ENCODE peak calls at places on chromosomes 2 and 18, in seven cellular contexts. One of them, this sample, is unnamed.

GRCh38 chr2:189221811-189222210 is 42.2 kb upstream of the COL5A2 start:
- DNase-seq in fibroblast of lung: peak
- DNase-seq in activated CD4-positive, alpha-beta T cell treated with anti-CD3 and anti-CD28 coated beads, Interleukin-2, amount 10 ng/mL, durations not matched to agents 7 days and 5 days: no peak
- DNase-seq in foreskin fibroblast: peak
- DNase-seq in effector memory CD4-positive, alpha-beta T cell: no peak
- DNase-seq in NCI-H2171 treated with DMSO at 0.1 percent for 48 hours: no peak
- DNase-seq in NCI-H748 treated with DMSO at 0.1 percent for 48 hours: no peak
- DNase-seq in this sample: no peak

GRCh38 chr18:47287911-47288635 is 36.6 kb upstream of the SKOR2 start:
- DNase-seq in NCI-H2171 treated with DMSO at 0.1 percent for 48 hours: no peak
- DNase-seq in activated CD4-positive, alpha-beta T cell treated with anti-CD3 and anti-CD28 coated beads, Interleukin-2, amount 10 ng/mL, durations not matched to agents 7 days and 5 days: no peak
- DNase-seq in NCI-H748 treated with DMSO at 0.1 percent for 48 hours: no peak
- DNase-seq in effector memory CD4-positive, alpha-beta T cell: no peak
- DNase-seq in foreskin fibroblast: no peak
- DNase-seq in fibroblast of lung: no peak
- DNase-seq in this sample: peak

GRCh38 chr2:118509319-118510016 is 338.0 kb downstream of the EN1 start:
- DNase-seq in NCI-H2171 treated with DMSO at 0.1 percent for 48 hours: no peak
- DNase-seq in foreskin fibroblast: no peak
- DNase-seq in NCI-H748 treated with DMSO at 0.1 percent for 48 hours: no peak
- DNase-seq in fibroblast of lung: no peak
- DNase-seq in activated CD4-positive, alpha-beta T cell treated with anti-CD3 and anti-CD28 coated beads, Interleukin-2, amount 10 ng/mL, durations not matched to agents 7 days and 5 days: no peak
- DNase-seq in effector memory CD4-positive, alpha-beta T cell: no peak
- DNase-seq in this sample: peak

GRCh38 chr2:112579280-112579679 is 5.1 kb upstream of the CHCHD5 start:
- DNase-seq in activated CD4-positive, alpha-beta T cell treated with anti-CD3 and anti-CD28 coated beads, Interleukin-2, amount 10 ng/mL, durations not matched to agents 7 days and 5 days: no peak
- DNase-seq in fibroblast of lung: peak
- DNase-seq in NCI-H748 treated with DMSO at 0.1 percent for 48 hours: no peak
- DNase-seq in foreskin fibroblast: peak
- DNase-seq in NCI-H2171 treated with DMSO at 0.1 percent for 48 hours: no peak
- DNase-seq in effector memory CD4-positive, alpha-beta T cell: no peak
- DNase-seq in this sample: no peak

GRCh38 chr2:120875431-120875830 is 139.8 kb downstream of the GLI2 start:
- DNase-seq in NCI-H748 treated with DMSO at 0.1 percent for 48 hours: no peak
- DNase-seq in foreskin fibroblast: no peak
- DNase-seq in fibroblast of lung: no peak
- DNase-seq in NCI-H2171 treated with DMSO at 0.1 percent for 48 hours: peak
- DNase-seq in activated CD4-positive, alpha-beta T cell treated with anti-CD3 and anti-CD28 coated beads, Interleukin-2, amount 10 ng/mL, durations not matched to agents 7 days and 5 days: no peak
- DNase-seq in effector memory CD4-positive, alpha-beta T cell: no peak
- DNase-seq in this sample: peak

GRCh38 chr2:197839327-197839726 is 34.9 kb downstream of the PLCL1 start:
- DNase-seq in fibroblast of lung: no peak
- DNase-seq in effector memory CD4-positive, alpha-beta T cell: no peak
- DNase-seq in NCI-H2171 treated with DMSO at 0.1 percent for 48 hours: no peak
- DNase-seq in activated CD4-positive, alpha-beta T cell treated with anti-CD3 and anti-CD28 coated beads, Interleukin-2, amount 10 ng/mL, durations not matched to agents 7 days and 5 days: no peak
- DNase-seq in NCI-H748 treated with DMSO at 0.1 percent for 48 hours: no peak
- DNase-seq in foreskin fibroblast: no peak
- DNase-seq in this sample: peak

GRCh38 chr2:8989536-8990079 is 13.9 kb downstream of the MBOAT2 start:
- DNase-seq in effector memory CD4-positive, alpha-beta T cell: no peak
- DNase-seq in NCI-H2171 treated with DMSO at 0.1 percent for 48 hours: no peak
- DNase-seq in activated CD4-positive, alpha-beta T cell treated with anti-CD3 and anti-CD28 coated beads, Interleukin-2, amount 10 ng/mL, durations not matched to agents 7 days and 5 days: no peak
- DNase-seq in fibroblast of lung: peak
- DNase-seq in NCI-H748 treated with DMSO at 0.1 percent for 48 hours: no peak
- DNase-seq in foreskin fibroblast: no peak
- DNase-seq in this sample: no peak

GRCh38 chr18:79823120-79823519 is 25.4 kb downstream of the KCNG2 start:
- DNase-seq in activated CD4-positive, alpha-beta T cell treated with anti-CD3 and anti-CD28 coated beads, Interleukin-2, amount 10 ng/mL, durations not matched to agents 7 days and 5 days: no peak
- DNase-seq in fibroblast of lung: no peak
- DNase-seq in NCI-H2171 treated with DMSO at 0.1 percent for 48 hours: no peak
- DNase-seq in NCI-H748 treated with DMSO at 0.1 percent for 48 hours: no peak
- DNase-seq in effector memory CD4-positive, alpha-beta T cell: no peak
- DNase-seq in foreskin fibroblast: no peak
- DNase-seq in this sample: no peak

GRCh38 chr2:11080253-11081115 is 74.8 kb upstream of the SLC66A3 start:
- DNase-seq in effector memory CD4-positive, alpha-beta T cell: no peak
- DNase-seq in foreskin fibroblast: no peak
- DNase-seq in activated CD4-positive, alpha-beta T cell treated with anti-CD3 and anti-CD28 coated beads, Interleukin-2, amount 10 ng/mL, durations not matched to agents 7 days and 5 days: no peak
- DNase-seq in NCI-H2171 treated with DMSO at 0.1 percent for 48 hours: peak
- DNase-seq in NCI-H748 treated with DMSO at 0.1 percent for 48 hours: no peak
- DNase-seq in fibroblast of lung: no peak
- DNase-seq in this sample: no peak

GRCh38 chr2:136000502-136000901 is 15.1 kb upstream of the DARS1 start:
- DNase-seq in NCI-H2171 treated with DMSO at 0.1 percent for 48 hours: no peak
- DNase-seq in fibroblast of lung: no peak
- DNase-seq in foreskin fibroblast: no peak
- DNase-seq in activated CD4-positive, alpha-beta T cell treated with anti-CD3 and anti-CD28 coated beads, Interleukin-2, amount 10 ng/mL, durations not matched to agents 7 days and 5 days: no peak
- DNase-seq in NCI-H748 treated with DMSO at 0.1 percent for 48 hours: no peak
- DNase-seq in effector memory CD4-positive, alpha-beta T cell: no peak
- DNase-seq in this sample: peak

GRCh38 chr2:28274911-28275685 is 117.6 kb upstream of the FOSL2 start:
- DNase-seq in fibroblast of lung: peak
- DNase-seq in activated CD4-positive, alpha-beta T cell treated with anti-CD3 and anti-CD28 coated beads, Interleukin-2, amount 10 ng/mL, durations not matched to agents 7 days and 5 days: no peak
- DNase-seq in NCI-H748 treated with DMSO at 0.1 percent for 48 hours: no peak
- DNase-seq in effector memory CD4-positive, alpha-beta T cell: no peak
- DNase-seq in foreskin fibroblast: peak
- DNase-seq in NCI-H2171 treated with DMSO at 0.1 percent for 48 hours: no peak
- DNase-seq in this sample: peak

GRCh38 chr2:97770450-97770849 is 57.1 kb downstream of the ZAP70 start:
- DNase-seq in foreskin fibroblast: no peak
- DNase-seq in NCI-H748 treated with DMSO at 0.1 percent for 48 hours: no peak
- DNase-seq in activated CD4-positive, alpha-beta T cell treated with anti-CD3 and anti-CD28 coated beads, Interleukin-2, amount 10 ng/mL, durations not matched to agents 7 days and 5 days: no peak
- DNase-seq in NCI-H2171 treated with DMSO at 0.1 percent for 48 hours: no peak
- DNase-seq in effector memory CD4-positive, alpha-beta T cell: no peak
- DNase-seq in fibroblast of lung: no peak
- DNase-seq in this sample: no peak

GRCh38 chr2:28071221-28071620 is 180.7 kb downstream of the BABAM2 start:
- DNase-seq in NCI-H748 treated with DMSO at 0.1 percent for 48 hours: no peak
- DNase-seq in fibroblast of lung: no peak
- DNase-seq in foreskin fibroblast: no peak
- DNase-seq in activated CD4-positive, alpha-beta T cell treated with anti-CD3 and anti-CD28 coated beads, Interleukin-2, amount 10 ng/mL, durations not matched to agents 7 days and 5 days: no peak
- DNase-seq in effector memory CD4-positive, alpha-beta T cell: no peak
- DNase-seq in NCI-H2171 treated with DMSO at 0.1 percent for 48 hours: no peak
- DNase-seq in this sample: no peak

GRCh38 chr2:157691695-157692094 is 63.0 kb upstream of the ACVR1C start:
- DNase-seq in NCI-H2171 treated with DMSO at 0.1 percent for 48 hours: peak
- DNase-seq in foreskin fibroblast: no peak
- DNase-seq in effector memory CD4-positive, alpha-beta T cell: no peak
- DNase-seq in fibroblast of lung: no peak
- DNase-seq in NCI-H748 treated with DMSO at 0.1 percent for 48 hours: no peak
- DNase-seq in activated CD4-positive, alpha-beta T cell treated with anti-CD3 and anti-CD28 coated beads, Interleukin-2, amount 10 ng/mL, durations not matched to agents 7 days and 5 days: no peak
- DNase-seq in this sample: no peak

GRCh38 chr2:62998949-62999348 is 51.7 kb upstream of the OTX1 start:
- DNase-seq in activated CD4-positive, alpha-beta T cell treated with anti-CD3 and anti-CD28 coated beads, Interleukin-2, amount 10 ng/mL, durations not matched to agents 7 days and 5 days: no peak
- DNase-seq in effector memory CD4-positive, alpha-beta T cell: no peak
- DNase-seq in fibroblast of lung: peak
- DNase-seq in NCI-H2171 treated with DMSO at 0.1 percent for 48 hours: no peak
- DNase-seq in NCI-H748 treated with DMSO at 0.1 percent for 48 hours: no peak
- DNase-seq in foreskin fibroblast: peak
- DNase-seq in this sample: no peak

GRCh38 chr2:219551863-219552381 is 8.1 kb downstream of the TMEM198 start:
- DNase-seq in NCI-H2171 treated with DMSO at 0.1 percent for 48 hours: no peak
- DNase-seq in NCI-H748 treated with DMSO at 0.1 percent for 48 hours: peak
- DNase-seq in fibroblast of lung: no peak
- DNase-seq in foreskin fibroblast: no peak
- DNase-seq in effector memory CD4-positive, alpha-beta T cell: no peak
- DNase-seq in activated CD4-positive, alpha-beta T cell treated with anti-CD3 and anti-CD28 coated beads, Interleukin-2, amount 10 ng/mL, durations not matched to agents 7 days and 5 days: no peak
- DNase-seq in this sample: peak

GRCh38 chr2:29443086-29443485 is 327.9 kb downstream of the CLIP4 start:
- DNase-seq in foreskin fibroblast: no peak
- DNase-seq in NCI-H748 treated with DMSO at 0.1 percent for 48 hours: no peak
- DNase-seq in effector memory CD4-positive, alpha-beta T cell: no peak
- DNase-seq in fibroblast of lung: no peak
- DNase-seq in NCI-H2171 treated with DMSO at 0.1 percent for 48 hours: peak
- DNase-seq in activated CD4-positive, alpha-beta T cell treated with anti-CD3 and anti-CD28 coated beads, Interleukin-2, amount 10 ng/mL, durations not matched to agents 7 days and 5 days: no peak
- DNase-seq in this sample: peak

GRCh38 chr2:20570249-20570648 is 80.6 kb downstream of the HS1BP3 start:
- DNase-seq in effector memory CD4-positive, alpha-beta T cell: no peak
- DNase-seq in NCI-H2171 treated with DMSO at 0.1 percent for 48 hours: no peak
- DNase-seq in fibroblast of lung: no peak
- DNase-seq in NCI-H748 treated with DMSO at 0.1 percent for 48 hours: no peak
- DNase-seq in activated CD4-positive, alpha-beta T cell treated with anti-CD3 and anti-CD28 coated beads, Interleukin-2, amount 10 ng/mL, durations not matched to agents 7 days and 5 days: no peak
- DNase-seq in foreskin fibroblast: no peak
- DNase-seq in this sample: no peak

GRCh38 chr2:19746611-19747309 is 155.0 kb downstream of the TTC32 start:
- DNase-seq in activated CD4-positive, alpha-beta T cell treated with anti-CD3 and anti-CD28 coated beads, Interleukin-2, amount 10 ng/mL, durations not matched to agents 7 days and 5 days: no peak
- DNase-seq in foreskin fibroblast: no peak
- DNase-seq in effector memory CD4-positive, alpha-beta T cell: no peak
- DNase-seq in NCI-H2171 treated with DMSO at 0.1 percent for 48 hours: no peak
- DNase-seq in fibroblast of lung: no peak
- DNase-seq in NCI-H748 treated with DMSO at 0.1 percent for 48 hours: no peak
- DNase-seq in this sample: peak

GRCh38 chr2:118295592-118296390 is 207.5 kb downstream of the INSIG2 start:
- DNase-seq in activated CD4-positive, alpha-beta T cell treated with anti-CD3 and anti-CD28 coated beads, Interleukin-2, amount 10 ng/mL, durations not matched to agents 7 days and 5 days: no peak
- DNase-seq in fibroblast of lung: no peak
- DNase-seq in NCI-H2171 treated with DMSO at 0.1 percent for 48 hours: no peak
- DNase-seq in effector memory CD4-positive, alpha-beta T cell: no peak
- DNase-seq in NCI-H748 treated with DMSO at 0.1 percent for 48 hours: no peak
- DNase-seq in foreskin fibroblast: no peak
- DNase-seq in this sample: no peak

GRCh38 chr2:78979380-78980238 is 45.9 kb upstream of the REG3G start:
- DNase-seq in activated CD4-positive, alpha-beta T cell treated with anti-CD3 and anti-CD28 coated beads, Interleukin-2, amount 10 ng/mL, durations not matched to agents 7 days and 5 days: peak
- DNase-seq in effector memory CD4-positive, alpha-beta T cell: no peak
- DNase-seq in NCI-H748 treated with DMSO at 0.1 percent for 48 hours: peak
- DNase-seq in fibroblast of lung: no peak
- DNase-seq in foreskin fibroblast: no peak
- DNase-seq in NCI-H2171 treated with DMSO at 0.1 percent for 48 hours: peak
- DNase-seq in this sample: peak

GRCh38 chr2:85794491-85795121 is 40.8 kb downstream of the ATOH8 start:
- DNase-seq in fibroblast of lung: no peak
- DNase-seq in foreskin fibroblast: no peak
- DNase-seq in effector memory CD4-positive, alpha-beta T cell: no peak
- DNase-seq in NCI-H748 treated with DMSO at 0.1 percent for 48 hours: no peak
- DNase-seq in activated CD4-positive, alpha-beta T cell treated with anti-CD3 and anti-CD28 coated beads, Interleukin-2, amount 10 ng/mL, durations not matched to agents 7 days and 5 days: no peak
- DNase-seq in NCI-H2171 treated with DMSO at 0.1 percent for 48 hours: peak
- DNase-seq in this sample: peak

GRCh38 chr2:137865954-137866540 is 98.2 kb upstream of the HNMT start:
- DNase-seq in foreskin fibroblast: peak
- DNase-seq in effector memory CD4-positive, alpha-beta T cell: no peak
- DNase-seq in fibroblast of lung: peak
- DNase-seq in NCI-H2171 treated with DMSO at 0.1 percent for 48 hours: peak
- DNase-seq in activated CD4-positive, alpha-beta T cell treated with anti-CD3 and anti-CD28 coated beads, Interleukin-2, amount 10 ng/mL, durations not matched to agents 7 days and 5 days: peak
- DNase-seq in NCI-H748 treated with DMSO at 0.1 percent for 48 hours: peak
- DNase-seq in this sample: peak

GRCh38 chr2:203412555-203413331 is 84.5 kb downstream of the ABI2 start:
- DNase-seq in NCI-H748 treated with DMSO at 0.1 percent for 48 hours: no peak
- DNase-seq in effector memory CD4-positive, alpha-beta T cell: no peak
- DNase-seq in fibroblast of lung: no peak
- DNase-seq in NCI-H2171 treated with DMSO at 0.1 percent for 48 hours: no peak
- DNase-seq in foreskin fibroblast: no peak
- DNase-seq in activated CD4-positive, alpha-beta T cell treated with anti-CD3 and anti-CD28 coated beads, Interleukin-2, amount 10 ng/mL, durations not matched to agents 7 days and 5 days: no peak
- DNase-seq in this sample: no peak

GRCh38 chr2:222813177-222813843 is 47.5 kb upstream of the ACSL3 start:
- DNase-seq in NCI-H748 treated with DMSO at 0.1 percent for 48 hours: no peak
- DNase-seq in fibroblast of lung: no peak
- DNase-seq in effector memory CD4-positive, alpha-beta T cell: no peak
- DNase-seq in NCI-H2171 treated with DMSO at 0.1 percent for 48 hours: no peak
- DNase-seq in activated CD4-positive, alpha-beta T cell treated with anti-CD3 and anti-CD28 coated beads, Interleukin-2, amount 10 ng/mL, durations not matched to agents 7 days and 5 days: no peak
- DNase-seq in foreskin fibroblast: no peak
- DNase-seq in this sample: no peak

GRCh38 chr2:167388497-167388896 is 500.2 kb downstream of the XIRP2 start:
- DNase-seq in NCI-H2171 treated with DMSO at 0.1 percent for 48 hours: no peak
- DNase-seq in effector memory CD4-positive, alpha-beta T cell: no peak
- DNase-seq in foreskin fibroblast: no peak
- DNase-seq in activated CD4-positive, alpha-beta T cell treated with anti-CD3 and anti-CD28 coated beads, Interleukin-2, amount 10 ng/mL, durations not matched to agents 7 days and 5 days: no peak
- DNase-seq in fibroblast of lung: no peak
- DNase-seq in NCI-H748 treated with DMSO at 0.1 percent for 48 hours: no peak
- DNase-seq in this sample: peak

GRCh38 chr2:110740747-110741349 is 8.5 kb downstream of the ACOXL start:
- DNase-seq in NCI-H2171 treated with DMSO at 0.1 percent for 48 hours: no peak
- DNase-seq in activated CD4-positive, alpha-beta T cell treated with anti-CD3 and anti-CD28 coated beads, Interleukin-2, amount 10 ng/mL, durations not matched to agents 7 days and 5 days: no peak
- DNase-seq in fibroblast of lung: peak
- DNase-seq in effector memory CD4-positive, alpha-beta T cell: no peak
- DNase-seq in NCI-H748 treated with DMSO at 0.1 percent for 48 hours: no peak
- DNase-seq in foreskin fibroblast: no peak
- DNase-seq in this sample: no peak

GRCh38 chr2:180644709-180645108 is 335.7 kb upstream of the UBE2E3 start:
- DNase-seq in NCI-H748 treated with DMSO at 0.1 percent for 48 hours: no peak
- DNase-seq in NCI-H2171 treated with DMSO at 0.1 percent for 48 hours: no peak
- DNase-seq in foreskin fibroblast: peak
- DNase-seq in effector memory CD4-positive, alpha-beta T cell: no peak
- DNase-seq in activated CD4-positive, alpha-beta T cell treated with anti-CD3 and anti-CD28 coated beads, Interleukin-2, amount 10 ng/mL, durations not matched to agents 7 days and 5 days: no peak
- DNase-seq in fibroblast of lung: peak
- DNase-seq in this sample: peak

GRCh38 chr2:230793573-230794359 is 71.0 kb upstream of the ITM2C start:
- DNase-seq in effector memory CD4-positive, alpha-beta T cell: peak
- DNase-seq in NCI-H748 treated with DMSO at 0.1 percent for 48 hours: no peak
- DNase-seq in activated CD4-positive, alpha-beta T cell treated with anti-CD3 and anti-CD28 coated beads, Interleukin-2, amount 10 ng/mL, durations not matched to agents 7 days and 5 days: peak
- DNase-seq in fibroblast of lung: peak
- DNase-seq in foreskin fibroblast: peak
- DNase-seq in NCI-H2171 treated with DMSO at 0.1 percent for 48 hours: no peak
- DNase-seq in this sample: no peak

GRCh38 chr2:98880266-98881152 is 55.5 kb downstream of the CRACDL start:
- DNase-seq in fibroblast of lung: no peak
- DNase-seq in activated CD4-positive, alpha-beta T cell treated with anti-CD3 and anti-CD28 coated beads, Interleukin-2, amount 10 ng/mL, durations not matched to agents 7 days and 5 days: no peak
- DNase-seq in effector memory CD4-positive, alpha-beta T cell: no peak
- DNase-seq in NCI-H748 treated with DMSO at 0.1 percent for 48 hours: no peak
- DNase-seq in foreskin fibroblast: no peak
- DNase-seq in NCI-H2171 treated with DMSO at 0.1 percent for 48 hours: no peak
- DNase-seq in this sample: no peak

This sample was measured in NCI-H69.